ENCODE peak calls at places on chromosomes 5 and 9, in six cellular contexts. X, W, T, D, F and G are unnamed samples.
A peak's percentile ranks its signal among the peaks of the same experiment; 100 is the strongest.

GRCh38 chr5:135133181-135133580 is 99.2 kb upstream of the PITX1 start:
- DNase-seq in X (no peak), W (no peak), T (no peak), D (no peak), F (no peak), G (no peak)

GRCh38 chr9:91186311-91187101 is 175.2 kb downstream of the AUH start:
- DNase-seq in X (no peak), W (no peak), T (no peak), D (no peak), F (no peak), G (no peak)

GRCh38 chr5:157747766-157748700 is 4.5 kb downstream of the LSM11 start:
- DNase-seq in X (no peak), W (no peak), T (no peak), D (no peak), F (no peak), G (no peak)

GRCh38 chr9:89359636-89360315 is 41.5 kb downstream of the SECISBP2 start:
- DNase-seq in X (no peak), W (no peak), T (no peak), D (no peak), F (no peak), G (no peak)

GRCh38 chr9:3962467-3962866 is 337.4 kb downstream of the GLIS3 start:
- DNase-seq in X (no peak), W (no peak), T (no peak), D (no peak), F (peak; percentile 48), G (no peak)

GRCh38 chr5:8341416-8341815 is 472.5 kb downstream of the MTRR start:
- DNase-seq in X (no peak), W (no peak), T (no peak), D (no peak), F (no peak), G (no peak)

GRCh38 chr5:176619203-176619568 is 9.2 kb upstream of the GPRIN1 start:
- DNase-seq in X (peak; percentile 48), W (no peak), T (peak; percentile 47), D (peak; percentile 98), F (peak; percentile 84), G (no peak)

GRCh38 chr5:127957183-127957582 is 126.4 kb upstream of the SLC12A2 start:
- DNase-seq in X (no peak), W (no peak), T (peak; percentile 52), D (peak; percentile 53), F (peak; percentile 47), G (no peak)

GRCh38 chr9:79233542-79233941 is 338.2 kb upstream of the TLE4 start:
- DNase-seq in X (no peak), W (no peak), T (no peak), D (peak; percentile 24), F (no peak), G (no peak)

GRCh38 chr9:2489838-2490314 is 131.7 kb upstream of the VLDLR start:
- DNase-seq in X (no peak), W (no peak), T (no peak), D (peak; percentile 73), F (no peak), G (no peak)

GRCh38 chr5:74945561-74946165 is 79.5 kb upstream of the FAM169A start:
- DNase-seq in X (no peak), W (peak; percentile 27), T (no peak), D (no peak), F (no peak), G (no peak)

GRCh38 chr5:150599917-150600511 is 40.4 kb upstream of the SYNPO start:
- DNase-seq in X (peak; percentile 90), W (no peak), T (peak; percentile 76), D (peak; percentile 86), F (peak; percentile 91), G (peak; percentile 40)

GRCh38 chr5:64323591-64323990 is 157.9 kb downstream of the RNF180 start:
- DNase-seq in X (no peak), W (no peak), T (no peak), D (no peak), F (no peak), G (no peak)

GRCh38 chr5:96151891-96152290 is 190.2 kb upstream of the ELL2 start:
- DNase-seq in X (peak; percentile 26), W (no peak), T (no peak), D (no peak), F (no peak), G (peak; percentile 49)

GRCh38 chr9:16960084-16960483 is 89.6 kb upstream of the BNC2 start:
- DNase-seq in X (no peak), W (no peak), T (no peak), D (no peak), F (no peak), G (no peak)

GRCh38 chr9:118896356-118897000 is 472.8 kb downstream of the BRINP1 start:
- DNase-seq in X (no peak), W (no peak), T (no peak), D (peak; percentile 33), F (no peak), G (no peak)

GRCh38 chr5:72206994-72207393 is 99.7 kb downstream of the MAP1B start:
- DNase-seq in X (no peak), W (no peak), T (no peak), D (no peak), F (no peak), G (no peak)

GRCh38 chr5:65142007-65142406 is 339.7 kb downstream of the ADAMTS6 start:
- DNase-seq in X (no peak), W (no peak), T (no peak), D (no peak), F (no peak), G (no peak)

GRCh38 chr9:19032411-19032810 is 598 bp downstream of the SAXO1 start:
- DNase-seq in X (no peak), W (no peak), T (no peak), D (no peak), F (no peak), G (no peak)

GRCh38 chr9:37538099-37538498 is 38.1 kb downstream of the FBXO10 start:
- DNase-seq in X (no peak), W (no peak), T (no peak), D (no peak), F (no peak), G (no peak)

GRCh38 chr5:27619982-27620381 is 581.6 kb upstream of the CDH9 start:
- DNase-seq in X (no peak), W (no peak), T (no peak), D (no peak), F (no peak), G (no peak)

GRCh38 chr5:75685141-75685540 is 32.1 kb downstream of the POC5 start:
- DNase-seq in X (no peak), W (no peak), T (no peak), D (no peak), F (no peak), G (no peak)

GRCh38 chr5:107218457-107219193 is 452.1 kb downstream of the EFNA5 start:
- DNase-seq in X (no peak), W (no peak), T (no peak), D (no peak), F (no peak), G (no peak)

GRCh38 chr9:136059321-136059791 is 35.7 kb downstream of the NACC2 start:
- DNase-seq in X (no peak), W (no peak), T (no peak), D (peak; percentile 44), F (no peak), G (no peak)

GRCh38 chr5:98102926-98103325 is 670.5 kb upstream of the RGMB start:
- DNase-seq in X (no peak), W (no peak), T (no peak), D (no peak), F (no peak), G (no peak)

GRCh38 chr9:135906291-135907005 is 898 bp downstream of the CAMSAP1 start:
- DNase-seq in X (no peak), W (no peak), T (peak; percentile 26), D (peak; percentile 67), F (no peak), G (no peak)

GRCh38 chr5:51279983-51280382 is 103.3 kb upstream of the ISL1 start:
- DNase-seq in X (no peak), W (no peak), T (no peak), D (peak; percentile 47), F (no peak), G (no peak)

GRCh38 chr5:113059232-113059805 is 82.7 kb downstream of the DCP2 start:
- DNase-seq in X (no peak), W (no peak), T (no peak), D (peak; percentile 86), F (no peak), G (no peak)

GRCh38 chr5:2370626-2371418 is 380.7 kb downstream of the IRX2 start:
- DNase-seq in X (no peak), W (no peak), T (no peak), D (no peak), F (no peak), G (no peak)

DNA sequence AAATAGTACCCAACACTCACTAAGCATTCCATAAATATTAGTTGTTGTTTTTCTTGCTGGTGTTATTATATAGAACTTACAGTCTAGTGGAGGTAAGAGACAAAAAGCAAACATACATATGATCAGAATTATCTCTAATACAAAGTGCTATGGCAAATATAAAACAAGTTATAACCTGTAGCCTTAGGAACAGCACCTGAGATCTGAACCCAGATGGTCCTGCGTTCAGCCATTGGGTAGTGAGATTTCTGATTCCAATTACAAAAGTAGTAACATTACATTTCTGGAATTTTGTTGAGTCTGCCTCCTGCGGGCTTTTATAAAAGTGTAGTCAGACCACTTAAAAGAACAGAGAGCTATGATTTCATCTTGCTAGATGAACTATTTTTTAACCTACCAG is 242.9 kb upstream of the ZNF462 start:
- DNase-seq in X (no peak), W (no peak), T (no peak), D (no peak), F (no peak), G (no peak)
- TF ChIP-seq EP300 in X (no peak), W (no peak), T (no peak), D (no peak), F (no peak), G (no peak)

GRCh38 chr5:42919600-42919999 is 107.9 kb upstream of the SELENOP start:
- DNase-seq in X (no peak), W (no peak), T (no peak), D (no peak), F (no peak), G (no peak)
- H3K4me3 ChIP-seq in X (no peak overlapping the region), W (no peak overlapping the region), T (no peak overlapping the region), D (no peak overlapping the region), F (no peak overlapping the region), G (no peak overlapping the region)

GRCh38 chr5:14675309-14675708 is 10.8 kb downstream of the OTULIN start:
- DNase-seq in X (no peak), W (no peak), T (no peak), D (no peak), F (no peak), G (no peak)

GRCh38 chr5:14673443-14673842 is 8.9 kb downstream of the OTULIN start:
- DNase-seq in X (no peak), W (no peak), T (no peak), D (no peak), F (no peak), G (no peak)

GRCh38 chr5:14676320-14676719 is 11.8 kb downstream of the OTULIN start:
- DNase-seq in X (peak; percentile 38), W (no peak), T (no peak), D (no peak), F (no peak), G (no peak)

GRCh38 chr5:14678773-14679334 is 14.3 kb downstream of the OTULIN start:
- DNase-seq in X (no peak), W (no peak), T (no peak), D (no peak), F (no peak), G (no peak)

GRCh38 chr5:14675865-14676300 is 11.4 kb downstream of the OTULIN start:
- DNase-seq in X (no peak), W (peak; percentile 55), T (no peak), D (peak; percentile 33), F (no peak), G (no peak)
- H3K4me1 ChIP-seq in X (peaks cover 34% of the 10 kb centered on the region), W (peaks cover 80% of the 10 kb centered on the region), T (peaks cover 20% of the 10 kb centered on the region), D (peaks cover 31% of the 10 kb centered on the region), F (peaks cover 18% of the 10 kb centered on the region), G (peaks cover 59% of the 10 kb centered on the region)

GRCh38 chr5:36690041-36690941 is 83.9 kb downstream of the SLC1A3 start:
- DNase-seq in X (peak; percentile 86), W (peak; percentile 42), T (peak; percentile 79), D (peak; percentile 91), F (peak; percentile 85), G (peak; percentile 62)
- TF ChIP-seq EP300 in X (no peak), W (no peak), T (no peak), D (no peak), F (no peak), G (no peak)